ENCODE peak calls at places on chromosomes 4 and X, in four cellular contexts. U, T, P and F are unnamed samples.

GRCh38 chrX:149937881-149938426 is 337 bp downstream of the EOLA2 start:
- DNase-seq in U (no peak), T (peak; percentile 88), P (no peak), F (no peak)

GRCh38 chr4:54717694-54718093 is 59.9 kb downstream of the KIT start:
- DNase-seq in U (no peak), T (no peak), P (no peak), F (no peak)

GRCh38 chr4:172521680-172522079 is 646.9 kb upstream of the GALNT7 start:
- DNase-seq in U (no peak), T (no peak), P (no peak), F (no peak)

GRCh38 chrX:123475068-123475724 is 257.7 kb downstream of the THOC2 start:
- DNase-seq in U (no peak), T (no peak), P (no peak), F (no peak)

GRCh38 chr4:89482248-89482647 is 174.6 kb upstream of the GPRIN3 start:
- DNase-seq in U (no peak), T (no peak), P (no peak), F (peak; percentile 40)

GRCh38 chrX:6002056-6002455 is 226.6 kb downstream of the NLGN4X start:
- DNase-seq in U (no peak), T (no peak), P (no peak), F (peak; percentile 19)

GRCh38 chrX:39693298-39693697 is 404.5 kb downstream of the BCOR start:
- DNase-seq in U (no peak), T (peak; percentile 39), P (no peak), F (no peak)

GRCh38 chrX:145405012-145405411 is 157.7 kb downstream of the SPANXN1 start:
- DNase-seq in U (no peak), T (no peak), P (no peak), F (peak; percentile 10)

GRCh38 chrX:10932842-10933440 is 178.2 kb upstream of the HCCS start:
- DNase-seq in U (no peak), T (no peak), P (no peak), F (no peak)

GRCh38 chr4:156021298-156021697 is 67.6 kb upstream of the CTSO start:
- DNase-seq in U (no peak), T (no peak), P (no peak), F (no peak)

GRCh38 chr4:118224239-118224829 is 128.5 kb downstream of the PRSS12 start:
- DNase-seq in U (no peak), T (no peak), P (no peak), F (peak; percentile 48)

GRCh38 chrX:150759568-150760416 is 66.6 kb downstream of the MTMR1 start:
- DNase-seq in U (no peak), T (no peak), P (no peak), F (no peak)

GRCh38 chrX:120365320-120365719 is 3.4 kb downstream of the ATP1B4 start:
- DNase-seq in U (peak; percentile 12), T (peak; percentile 85), P (peak; percentile 18), F (no peak)

GRCh38 chr4:16869594-16870245 is 28.7 kb downstream of the LDB2 start:
- DNase-seq in U (no peak), T (no peak), P (no peak), F (no peak)

GRCh38 chr4:108247511-108248088 is 78.9 kb upstream of the LEF1 start:
- DNase-seq in U (no peak), T (no peak), P (no peak), F (peak; percentile 66)

GRCh38 chrX:109732319-109732779 is 708 bp downstream of the ACSL4 start:
- DNase-seq in U (no peak), T (no peak), P (peak; percentile 3), F (peak; percentile 16)

GRCh38 chrX:10071451-10072163 is 85.2 kb upstream of the CLCN4 start:
- DNase-seq in U (no peak), T (no peak), P (no peak), F (peak; percentile 90)